ENCODE peak calls at places on chromosomes 1 and 21, in nine cellular contexts. X is skeletal muscle cell; V is stimulated activated CD8-positive, alpha-beta memory T cell treated with anti-CD3 and anti-CD28 coated beads, Interleukin-2, amount 100 ng/mL, for 48 hours; T is HT-29; J is iPS-NIHi11; C is breast epithelium; H is fibroblast of mammary gland; Y is activated T-helper 1 cell treated with anti-CD3 and anti-CD28 coated beads, Interleukin-12 subunit alpha, Interleukin-12 subunit beta, Interleukin-2, Interleukin-4 antibody, amounts not matched to agents 30 ng/mL and 10 ng/mL and 1 ng/mL, durations not matched to agents 14 hours and 24 hours and 36 hours; D is tibial artery. W is an unnamed sample.

GRCh38 chr1:232982238-232982944 is 32.0 kb downstream of the NTPCR start:
- DNase-seq in X (no peak), V (no peak), T (no peak), J (no peak), C (no peak), H (no peak), Y (no peak), D (no peak), W (no peak)

GRCh38 chr1:223667484-223668182 is 2.1 kb upstream of the CAPN8 start:
- DNase-seq in X (no peak), V (no peak), T (no peak), J (no peak), C (no peak), H (peak; percentile 33), Y (no peak), D (no peak), W (no peak)

GRCh38 chr1:37037675-37038074 is 3.4 kb upstream of the GRIK3 start:
- DNase-seq in X (no peak), V (no peak), T (no peak), J (no peak), C (no peak), H (no peak), Y (no peak), D (no peak), W (no peak)

GRCh38 chr1:21641967-21642366 is 27.2 kb downstream of the RAP1GAP start:
- DNase-seq in X (no peak), V (no peak), T (no peak), J (no peak), C (no peak), H (no peak), Y (no peak), D (no peak), W (no peak)

GRCh38 chr1:103162360-103162759 is 54.0 kb upstream of the COL11A1 start:
- DNase-seq in X (no peak), V (no peak), T (no peak), J (no peak), C (no peak), H (no peak), Y (no peak), D (no peak), W (no peak)

GRCh38 chr1:48105167-48105566 is 108.0 kb upstream of the TRABD2B start:
- DNase-seq in X (no peak), V (no peak), T (peak; percentile 10), J (peak; percentile 26), C (no peak), H (peak; percentile 29), Y (no peak), D (no peak), W (no peak)

GRCh38 chr1:1440941-1441888 is 5.7 kb downstream of the VWA1 start:
- DNase-seq in X (no peak), V (peak; percentile 52), T (peak; percentile 60), J (peak; percentile 92), C (no peak), H (peak; percentile 19), Y (peak; percentile 30), D (peak; percentile 69), W (peak; percentile 90)

GRCh38 chr21:34704119-34704518 is 35.3 kb downstream of the CLIC6 start:
- DNase-seq in X (peak; percentile 20), V (no peak), T (no peak), J (no peak), C (peak; percentile 35), H (peak; percentile 89), Y (no peak), D (no peak), W (no peak)

GRCh38 chr1:188937965-188938551 is 1539.6 kb downstream of the BRINP3 start:
- DNase-seq in X (no peak), V (no peak), T (no peak), J (no peak), C (no peak), H (no peak), Y (no peak), D (no peak), W (no peak)

GRCh38 chr1:178151831-178152230 is 57.9 kb downstream of the RASAL2 start:
- DNase-seq in X (no peak), V (no peak), T (no peak), J (no peak), C (no peak), H (no peak), Y (no peak), D (no peak), W (no peak)